ENCODE peak calls at places on chromosomes 7 and 10, in seven cellular contexts. P is B cell; G is HTR-8/SVneo; T is HEK293T; W is HS-5; H is activated CD4-positive, alpha-beta T cell treated with anti-CD3 and anti-CD28 coated beads, Interleukin-2, amount 50 U/mL, for 4 hours; S is glutamatergic neuron. A is an unnamed sample.

GRCh38 chr7:158821173-158822021 is 7.9 kb downstream of the ESYT2 start:
- DNase-seq in P (no peak), G (no peak), T (no peak), W (peak; percentile 50), H (no peak), S (no peak), A (no peak)

GRCh38 chr7:50450691-50451051 is 521 bp upstream of the FIGNL1 start:
- DNase-seq in P (no peak), G (no peak), T (no peak), W (no peak), H (peak; percentile 25), S (peak; percentile 25), A (no peak)

GRCh38 chr10:63901228-63901627 is 380.0 kb downstream of the REEP3 start:
- DNase-seq in P (no peak), G (no peak), T (peak; percentile 39), W (no peak), H (no peak), S (no peak), A (no peak)

GRCh38 chr7:138538996-138539644 is 79.1 kb downstream of the TRIM24 start:
- DNase-seq in P (no peak), G (no peak), T (no peak), W (no peak), H (no peak), S (no peak), A (no peak)

GRCh38 chr7:94295805-94296204 is 98.9 kb upstream of the COL1A2 start:
- DNase-seq in P (no peak), G (no peak), T (no peak), W (no peak), H (no peak), S (no peak), A (no peak)

GRCh38 chr7:15686209-15686956 is at the start of gene MEOX2:
- DNase-seq in P (no peak), G (no peak), T (no peak), W (no peak), H (no peak), S (peak; percentile 41), A (no peak)

GRCh38 chr10:131444286-131444685 is 132.8 kb upstream of the TCERG1L start:
- DNase-seq in P (no peak), G (no peak), T (no peak), W (no peak), H (no peak), S (no peak), A (no peak)

GRCh38 chr10:121157998-121158397 is 306.8 kb downstream of the WDR11 start:
- DNase-seq in P (no peak), G (no peak), T (no peak), W (no peak), H (no peak), S (no peak), A (no peak)

GRCh38 chr10:12819071-12819470 is 182.4 kb downstream of the CCDC3 start:
- DNase-seq in P (no peak), G (no peak), T (no peak), W (no peak), H (no peak), S (no peak), A (no peak)

GRCh38 chr10:24873281-24873683 is 79.1 kb downstream of the PRTFDC1 start:
- DNase-seq in P (no peak), G (peak; percentile 73), T (no peak), W (peak; percentile 61), H (no peak), S (peak; percentile 27), A (peak; percentile 72)

GRCh38 chr7:51802698-51803097 is 486.1 kb upstream of the COBL start:
- DNase-seq in P (no peak), G (no peak), T (no peak), W (no peak), H (no peak), S (peak; percentile 35), A (no peak)

GRCh38 chr7:106866298-106867281 is 1.5 kb downstream of the PIK3CG start:
- DNase-seq in P (peak; percentile 46), G (no peak), T (no peak), W (no peak), H (no peak), S (no peak), A (no peak)

GRCh38 chr10:50605280-50606270 is 18.2 kb downstream of the SGMS1 start:
- DNase-seq in P (no peak), G (peak; percentile 48), T (no peak), W (no peak), H (no peak), S (no peak), A (peak; percentile 57)

GRCh38 chr10:50310560-50311174 is 59.4 kb upstream of the ASAH2 start:
- DNase-seq in P (peak; percentile 19), G (no peak), T (peak; percentile 54), W (no peak), H (no peak), S (peak; percentile 63), A (no peak)

GRCh38 chr7:40219917-40220316 is 85.1 kb downstream of the SUGCT start:
- DNase-seq in P (no peak), G (peak; percentile 46), T (no peak), W (peak; percentile 63), H (no peak), S (no peak), A (no peak)

GRCh38 chr7:116977172-116977571 is 23.9 kb downstream of the ST7 start:
- DNase-seq in P (no peak), G (no peak), T (no peak), W (no peak), H (no peak), S (no peak), A (no peak)

GRCh38 chr7:108136191-108136581 is 6.0 kb upstream of the LAMB4 start:
- DNase-seq in P (peak; percentile 35), G (no peak), T (no peak), W (no peak), H (no peak), S (no peak), A (no peak)

GRCh38 chr7:152136623-152137022 is 111.1 kb downstream of the GALNT11 start:
- DNase-seq in P (no peak), G (no peak), T (no peak), W (no peak), H (no peak), S (no peak), A (no peak)

GRCh38 chr10:128318868-128319267 is 192.6 kb upstream of the MKI67 start:
- DNase-seq in P (no peak), G (no peak), T (no peak), W (no peak), H (no peak), S (no peak), A (no peak)

A was measured in kidney epithelial cell.